ENCODE peak calls at places on chromosomes 13 and 19, in six cellular contexts. D is A549, U is ascending aorta, V is fibroblast of lung, T is pancreas, C is heart right ventricle. N is an unnamed sample.

GRCh38 chr19:412356-413355 is 3.7 kb upstream of the C2CD4C start:
- DNase-seq in D (no peak), C (no peak), T (peak; percentile 55), V (no peak), U (no peak), N (no peak)

GRCh38 chr13:29849731-29850212 is 645 bp downstream of the UBL3 start:
- DNase-seq in T (peak; percentile 81), C (peak; percentile 62), D (peak; percentile 41), U (no peak), V (peak; percentile 46), N (peak; percentile 45)

GRCh38 chr13:97043302-97043701 is 49.0 kb upstream of the OXGR1 start:
- DNase-seq in T (no peak), U (no peak), D (no peak), V (peak; percentile 87), C (no peak), N (no peak)

GRCh38 chr13:77507931-77508776 is 27.4 kb upstream of the SCEL start:
- DNase-seq in V (peak; percentile 87), C (no peak), U (no peak), T (no peak), D (peak; percentile 38), N (no peak)

GRCh38 chr13:23918208-23918607 is 20.9 kb upstream of the C1QTNF9B start:
- DNase-seq in C (no peak), V (no peak), U (no peak), D (no peak), T (no peak), N (no peak)

GRCh38 chr19:47595937-47596336 is 13.0 kb upstream of the BICRA start:
- DNase-seq in V (no peak), U (no peak), T (no peak), C (no peak), D (no peak), N (no peak)

GRCh38 chr13:33129094-33129832 is 113.0 kb downstream of the KL start:
- DNase-seq in U (no peak), V (no peak), C (peak; percentile 36), D (no peak), T (no peak), N (peak; percentile 60)

GRCh38 chr13:24313449-24313848 is 4.1 kb downstream of the C1QTNF9 start:
- DNase-seq in D (peak; percentile 11), C (no peak), T (no peak), V (peak; percentile 29), U (no peak), N (no peak)

GRCh38 chr19:4710281-4710600 is 13.4 kb downstream of the DPP9 start:
- DNase-seq in T (no peak), V (no peak), U (no peak), D (no peak), C (no peak), N (no peak)

GRCh38 chr19:38039966-38040365 is 133.0 kb downstream of the SIPA1L3 start:
- DNase-seq in U (no peak), T (no peak), D (peak; percentile 86), V (peak; percentile 75), C (no peak), N (no peak)

GRCh38 chr13:49373699-49374098 is 70.2 kb downstream of the CAB39L start:
- DNase-seq in U (no peak), V (no peak), C (no peak), T (no peak), D (no peak), N (no peak)

GRCh38 chr19:29724102-29724641 is 9.1 kb upstream of the C19orf12 start:
- DNase-seq in T (no peak), D (no peak), U (no peak), C (no peak), V (peak; percentile 6), N (no peak)

GRCh38 chr13:44921931-44922758 is 67.1 kb downstream of the NUFIP1 start:
- DNase-seq in V (peak; percentile 100), U (peak; percentile 57), T (no peak), D (peak; percentile 92), C (peak; percentile 51), N (no peak)

GRCh38 chr19:14006766-14007562 is 844 bp upstream of the RFX1 start:
- DNase-seq in V (no peak), U (no peak), D (no peak), C (no peak), T (peak; percentile 92), N (peak; percentile 87)

GRCh38 chr13:106865706-106866288 is 297.9 kb upstream of the ARGLU1 start:
- DNase-seq in U (no peak), D (no peak), V (no peak), T (no peak), C (no peak), N (no peak)

GRCh38 chr19:7869910-7870511 is 4.2 kb downstream of the PRR36 start:
- DNase-seq in D (peak; percentile 94), T (no peak), U (no peak), C (peak; percentile 29), V (no peak), N (no peak)

GRCh38 chr13:22039961-22040360 is 369.1 kb downstream of the FGF9 start:
- DNase-seq in V (no peak), U (no peak), T (no peak), D (no peak), C (no peak), N (no peak)

GRCh38 chr13:94128430-94128829 is 351.1 kb downstream of the DCT start:
- DNase-seq in D (no peak), C (peak; percentile 38), T (no peak), U (no peak), V (no peak), N (no peak)

GRCh38 chr13:51423766-51424165 is 29.1 kb downstream of the INTS6 start:
- DNase-seq in D (no peak), T (no peak), V (no peak), U (no peak), C (no peak), N (no peak)

GRCh38 chr19:47414469-47414868 is 4.9 kb downstream of the MEIS3 start:
- DNase-seq in V (no peak), U (no peak), C (no peak), T (no peak), D (peak; percentile 82), N (no peak)

GRCh38 chr13:55516610-55517009 is 1624.1 kb upstream of the PRR20A start:
- DNase-seq in T (no peak), D (no peak), V (peak; percentile 2), C (no peak), U (no peak), N (no peak)

GRCh38 chr19:42114412-42114811 is 17.8 kb downstream of the POU2F2 start:
- DNase-seq in T (no peak), V (no peak), D (no peak), C (no peak), U (no peak), N (no peak)

GRCh38 chr13:110886475-110887241 is 28.2 kb downstream of the ANKRD10 start:
- DNase-seq in C (no peak), T (no peak), U (no peak), V (no peak), D (no peak), N (no peak)

GRCh38 chr13:110890279-110891150 is 24.4 kb downstream of the ANKRD10 start:
- DNase-seq in U (no peak), T (no peak), V (no peak), D (no peak), C (no peak), N (no peak)

GRCh38 chr13:110887242-110887954 is 27.5 kb downstream of the ANKRD10 start:
- DNase-seq in V (no peak), U (no peak), D (no peak), T (no peak), C (no peak), N (no peak)

GRCh38 chr13:110887955-110888333 is 26.9 kb downstream of the ANKRD10 start:
- DNase-seq in C (no peak), T (no peak), D (no peak), U (no peak), V (no peak), N (no peak)

GRCh38 chr13:110888390-110888789 is 26.5 kb downstream of the ANKRD10 start:
- DNase-seq in T (no peak), V (no peak), D (no peak), U (no peak), C (no peak), N (no peak)
- H3K27ac ChIP-seq in T (peak overlapping the region; percentile 72), V (no peak overlapping the region), D (no peak overlapping the region), U (no peak overlapping the region), C (no peak overlapping the region), N (peak overlapping the region; percentile 13)

GRCh38 chr19:40521276-40521675 is 54.5 kb downstream of the SPTBN4 start:
- DNase-seq in D (peak; percentile 83), V (peak; percentile 42), U (no peak), C (no peak), T (no peak), N (no peak)
- TF ChIP-seq CTCF in D (peak; percentile 61), V (peak; percentile 54), U (no peak), C (peak; percentile 21), T (no peak), N (peak; percentile 41)

GRCh38 chr19:15200575-15201364 is at the start of gene NOTCH3:
- DNase-seq in U (no peak), V (no peak), T (peak; percentile 69), D (no peak), C (peak; percentile 29), N (no peak)
- H3K27ac ChIP-seq in U (peak within 1 kb of the TSS; percentile 96), V (peak within 1 kb of the TSS; percentile 27), T (peak within 1 kb of the TSS; percentile 58), D (peak within 1 kb of the TSS; percentile 96), C (peak within 1 kb of the TSS; percentile 83), N (peak within 1 kb of the TSS; percentile 83)

GRCh38 chr19:51097166-51097736 is 11.0 kb downstream of the CTU1 start:
- DNase-seq in V (peak; percentile 51), C (peak; percentile 62), U (no peak), D (peak; percentile 75), T (peak; percentile 93), N (peak; percentile 56)

GRCh38 chr19:51093066-51093465 is 10.4 kb upstream of the KLK14 start:
- DNase-seq in C (no peak), T (no peak), V (no peak), D (no peak), U (no peak), N (no peak)

GRCh38 chr19:51096473-51097165 is 11.6 kb downstream of the CTU1 start:
- DNase-seq in U (no peak), T (no peak), V (no peak), C (no peak), D (peak; percentile 31), N (no peak)

GRCh38 chr19:51093510-51094345 is 11.0 kb upstream of the KLK14 start:
- DNase-seq in C (no peak), U (no peak), T (no peak), D (no peak), V (no peak), N (no peak)

GRCh38 chr19:51094696-51095279 is 12.1 kb upstream of the KLK14 start:
- DNase-seq in T (peak; percentile 73), C (no peak), U (no peak), D (peak; percentile 34), V (no peak), N (no peak)
- TF ChIP-seq CTCF in T (peak; percentile 67), C (peak; percentile 69), U (no peak), D (peak; percentile 80), V (peak; percentile 59), N (peak; percentile 67)

DNA sequence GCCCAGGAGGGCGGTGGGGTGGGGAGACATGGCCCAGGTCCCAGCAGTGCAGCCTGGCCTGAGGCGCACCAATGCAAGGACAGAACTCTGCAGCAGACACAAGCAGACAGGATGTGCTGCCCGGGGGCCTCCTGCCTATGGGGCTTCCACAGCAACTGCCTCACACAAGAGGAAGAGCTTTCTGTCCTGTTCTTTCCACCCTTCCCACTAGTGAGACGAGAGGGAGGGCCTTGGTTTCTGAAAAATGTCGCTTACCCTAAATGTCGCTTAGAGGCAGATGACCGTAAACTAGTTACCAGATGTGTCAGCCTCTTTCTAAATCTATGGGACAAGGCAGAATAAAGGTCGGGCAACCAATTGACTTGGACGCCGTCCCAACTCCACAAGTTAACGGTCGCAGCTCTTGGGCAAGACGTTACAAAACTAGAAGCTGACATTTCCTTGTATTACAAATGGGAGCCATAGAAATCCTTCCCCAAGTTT is at the start of gene LAIR1:
- DNase-seq in T (no peak), C (no peak), V (no peak), U (no peak), D (no peak), N (no peak)
- H3K27ac ChIP-seq in T (no peak within 1 kb of the TSS), C (peak within 1 kb of the TSS; percentile 23), V (no peak within 1 kb of the TSS), U (peak within 1 kb of the TSS; percentile 40), D (no peak within 1 kb of the TSS), N (peak within 1 kb of the TSS; percentile 58)

N was measured in left ventricle myocardium inferior.